ENCODE peak calls at places on chromosome 12, in seven cellular contexts. One of them, this sample, is unnamed.

GRCh38 chr12:131827961-131828534 is at the start of gene MMP17:
- DNase-seq in Calu3: peak; percentile 67
- DNase-seq in nephron progenitor cell: peak; percentile 84
- DNase-seq in GM04504: no peak
- DNase-seq in NCI-H524: no peak
- DNase-seq in iPS-NIHi11: peak; percentile 89
- DNase-seq in NCI-H2081: peak; percentile 40
- DNase-seq in this sample: peak; percentile 80

GRCh38 chr12:15044461-15044860 is 71.6 kb downstream of the PDE6H start:
- DNase-seq in GM04504: peak; percentile 31
- DNase-seq in Calu3: no peak
- DNase-seq in NCI-H2081: no peak
- DNase-seq in NCI-H524: no peak
- DNase-seq in nephron progenitor cell: no peak
- DNase-seq in iPS-NIHi11: no peak
- DNase-seq in this sample: no peak

GRCh38 chr12:52186135-52186840 is 5.5 kb downstream of the KRT80 start:
- DNase-seq in GM04504: peak; percentile 64
- DNase-seq in iPS-NIHi11: no peak
- DNase-seq in nephron progenitor cell: no peak
- DNase-seq in NCI-H2081: peak; percentile 44
- DNase-seq in NCI-H524: no peak
- DNase-seq in Calu3: peak; percentile 45
- DNase-seq in this sample: no peak

GRCh38 chr12:12403264-12404248 is 46.7 kb downstream of the BORCS5 start:
- DNase-seq in GM04504: no peak
- DNase-seq in NCI-H524: no peak
- DNase-seq in iPS-NIHi11: no peak
- DNase-seq in Calu3: no peak
- DNase-seq in nephron progenitor cell: no peak
- DNase-seq in NCI-H2081: peak; percentile 59
- DNase-seq in this sample: peak; percentile 22

GRCh38 chr12:75711276-75711675 is 199.9 kb upstream of the KRR1 start:
- DNase-seq in iPS-NIHi11: peak; percentile 35
- DNase-seq in nephron progenitor cell: no peak
- DNase-seq in Calu3: no peak
- DNase-seq in NCI-H524: no peak
- DNase-seq in GM04504: no peak
- DNase-seq in NCI-H2081: no peak
- DNase-seq in this sample: peak; percentile 28

GRCh38 chr12:116142936-116143882 is 134.3 kb downstream of the MED13L start:
- DNase-seq in NCI-H2081: no peak
- DNase-seq in NCI-H524: no peak
- DNase-seq in Calu3: no peak
- DNase-seq in iPS-NIHi11: no peak
- DNase-seq in GM04504: no peak
- DNase-seq in nephron progenitor cell: no peak
- DNase-seq in this sample: no peak

GRCh38 chr12:54526800-54527630 is 22.4 kb upstream of the PDE1B start:
- DNase-seq in NCI-H524: no peak
- DNase-seq in GM04504: no peak
- DNase-seq in nephron progenitor cell: peak; percentile 81
- DNase-seq in Calu3: peak; percentile 54
- DNase-seq in NCI-H2081: peak; percentile 13
- DNase-seq in iPS-NIHi11: peak; percentile 81
- DNase-seq in this sample: no peak

GRCh38 chr12:128019996-128020544 is 246.9 kb upstream of the TMEM132C start:
- DNase-seq in GM04504: no peak
- DNase-seq in nephron progenitor cell: no peak
- DNase-seq in NCI-H2081: no peak
- DNase-seq in iPS-NIHi11: no peak
- DNase-seq in Calu3: no peak
- DNase-seq in NCI-H524: no peak
- DNase-seq in this sample: no peak

GRCh38 chr12:66726531-66726930 is 47.7 kb upstream of the GRIP1 start:
- DNase-seq in NCI-H2081: no peak
- DNase-seq in GM04504: no peak
- DNase-seq in nephron progenitor cell: no peak
- DNase-seq in iPS-NIHi11: no peak
- DNase-seq in NCI-H524: no peak
- DNase-seq in Calu3: no peak
- DNase-seq in this sample: no peak

GRCh38 chr12:57725851-57726150 is 12.7 kb downstream of the AGAP2 start:
- DNase-seq in GM04504: no peak
- DNase-seq in NCI-H524: no peak
- DNase-seq in NCI-H2081: no peak
- DNase-seq in Calu3: no peak
- DNase-seq in nephron progenitor cell: no peak
- DNase-seq in iPS-NIHi11: no peak
- DNase-seq in this sample: no peak

GRCh38 chr12:97075583-97076268 is 168.7 kb downstream of the NEDD1 start:
- DNase-seq in NCI-H524: no peak
- DNase-seq in GM04504: no peak
- DNase-seq in NCI-H2081: no peak
- DNase-seq in Calu3: no peak
- DNase-seq in iPS-NIHi11: peak; percentile 17
- DNase-seq in nephron progenitor cell: no peak
- DNase-seq in this sample: no peak

GRCh38 chr12:121793501-121793835 is at the start of gene RHOF:
- DNase-seq in nephron progenitor cell: peak; percentile 64
- DNase-seq in NCI-H524: no peak
- DNase-seq in NCI-H2081: no peak
- DNase-seq in iPS-NIHi11: peak; percentile 81
- DNase-seq in GM04504: no peak
- DNase-seq in Calu3: peak; percentile 66
- DNase-seq in this sample: no peak

GRCh38 chr12:54723653-54724256 is 75.6 kb upstream of the DCD start:
- DNase-seq in GM04504: no peak
- DNase-seq in iPS-NIHi11: peak; percentile 21
- DNase-seq in NCI-H2081: peak; percentile 18
- DNase-seq in NCI-H524: no peak
- DNase-seq in nephron progenitor cell: no peak
- DNase-seq in Calu3: peak; percentile 21
- DNase-seq in this sample: no peak

GRCh38 chr12:91017511-91018263 is 12.9 kb upstream of the EPYC start:
- DNase-seq in NCI-H2081: no peak
- DNase-seq in Calu3: no peak
- DNase-seq in GM04504: no peak
- DNase-seq in nephron progenitor cell: no peak
- DNase-seq in NCI-H524: no peak
- DNase-seq in iPS-NIHi11: no peak
- DNase-seq in this sample: no peak

This sample was measured in SK-N-DZ.